ENCODE peak calls at places on chromosomes 7 and 10, in ten cellular contexts. E is HCT116, F is breast epithelium, Z is sigmoid colon, P is stomach, S is HL-60, Q is Panc1, A is GM23338, W is transverse colon, H is SK-N-SH. L is an unnamed sample.
A peak's percentile ranks its signal among the peaks of the same experiment; 100 is the strongest.

GRCh38 chr10:93993782-93994668 is at the start of gene PLCE1:
- DNase-seq in S (no peak), F (no peak), W (peak; percentile 73), P (peak; percentile 70), H (peak; percentile 88), Q (no peak), E (no peak), A (peak; percentile 67), Z (peak; percentile 65), L (peak; percentile 23)

GRCh38 chr7:128459394-128459878 is 3.8 kb downstream of the HILPDA start:
- DNase-seq in S (peak; percentile 80), P (peak; percentile 71), E (peak; percentile 59), W (peak; percentile 77), A (peak; percentile 85), Z (peak; percentile 73), H (peak; percentile 83), Q (no peak), F (peak; percentile 63), L (peak; percentile 56)

GRCh38 chr10:71704816-71705215 is 14.8 kb downstream of the C10orf105 start:
- DNase-seq in F (no peak), P (no peak), A (no peak), W (no peak), Z (no peak), Q (no peak), S (no peak), E (no peak), H (no peak), L (no peak)

GRCh38 chr10:128025437-128025836 is 100.8 kb downstream of the MKI67 start:
- DNase-seq in W (no peak), A (no peak), F (no peak), E (no peak), H (no peak), S (no peak), P (no peak), Q (no peak), Z (peak; percentile 51), L (no peak)

GRCh38 chr7:141463986-141464385 is 87.2 kb upstream of the AGK start:
- DNase-seq in S (no peak), H (no peak), W (no peak), Z (no peak), Q (no peak), A (no peak), P (no peak), E (no peak), F (no peak), L (no peak)

GRCh38 chr7:89623018-89623672 is 531.1 kb upstream of the STEAP1 start:
- DNase-seq in H (peak; percentile 37), F (no peak), W (no peak), Q (peak; percentile 32), P (no peak), S (peak; percentile 23), Z (no peak), A (peak; percentile 66), E (peak; percentile 23), L (peak; percentile 11)

GRCh38 chr10:68876919-68877250 is 24.2 kb upstream of the DDX50 start:
- DNase-seq in A (no peak), F (no peak), E (no peak), P (no peak), H (no peak), Q (no peak), W (no peak), Z (no peak), S (no peak), L (no peak)

GRCh38 chr10:71009031-71009605 is 120.8 kb upstream of the PCBD1 start:
- DNase-seq in W (no peak), Z (no peak), E (no peak), F (no peak), Q (no peak), A (no peak), S (no peak), H (no peak), P (no peak), L (no peak)

GRCh38 chr10:104321716-104322415 is 16.4 kb downstream of the ITPRIP start:
- DNase-seq in Z (peak; percentile 57), A (no peak), E (no peak), S (peak; percentile 60), H (no peak), F (no peak), P (no peak), W (no peak), Q (no peak), L (no peak)

GRCh38 chr10:104323085-104323484 is 15.2 kb downstream of the ITPRIP start:
- DNase-seq in P (no peak), Q (no peak), W (no peak), E (no peak), H (no peak), Z (peak; percentile 40), A (peak; percentile 37), S (no peak), F (no peak), L (no peak)

GRCh38 chr10:104323721-104324686 is 14.3 kb downstream of the ITPRIP start:
- DNase-seq in Z (peak; percentile 78), W (no peak), E (no peak), H (no peak), S (peak; percentile 91), F (no peak), P (no peak), A (no peak), Q (no peak), L (no peak)

GRCh38 chr10:104321226-104321625 is 17.0 kb downstream of the ITPRIP start:
- DNase-seq in F (no peak), E (no peak), Q (no peak), W (no peak), A (no peak), S (no peak), H (no peak), Z (peak; percentile 67), P (no peak), L (no peak)

DNA sequence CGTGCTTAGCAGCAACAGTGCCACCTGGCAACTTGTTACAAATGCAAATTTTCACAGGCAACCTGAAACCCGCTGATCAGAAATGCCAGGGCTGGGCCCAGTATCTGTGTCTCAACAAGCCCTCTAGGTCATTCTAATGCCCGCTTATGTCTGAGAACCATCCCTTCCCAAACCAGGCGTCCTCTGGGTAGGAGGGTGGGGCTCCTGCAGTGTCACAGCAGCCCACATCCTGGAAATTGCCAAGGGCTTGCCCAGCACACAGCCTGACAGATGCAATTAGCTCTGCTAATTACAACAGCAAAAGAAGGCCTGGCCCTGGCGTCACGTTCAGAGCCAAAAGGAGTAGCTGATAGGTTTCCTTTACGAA is 15.9 kb downstream of the ITPRIP start:
- DNase-seq in F (no peak), Q (no peak), H (peak; percentile 50), E (no peak), Z (peak; percentile 66), A (no peak), S (peak; percentile 92), P (no peak), W (peak; percentile 47), L (peak; percentile 76)
- TF ChIP-seq POLR2AphosphoS5 in F (no peak), Q (no peak), H (no peak), E (no peak), Z (no peak), A (no peak), S (peak; percentile 61), P (no peak), W (no peak), L (peak; percentile 66)

GRCh38 chr7:116530107-116530820 is 5.4 kb downstream of the CAV1 start:
- DNase-seq in E (no peak), W (no peak), Q (no peak), Z (no peak), P (no peak), H (no peak), F (no peak), A (no peak), S (no peak), L (no peak)
- H3K4me3 ChIP-seq in E (no peak overlapping the region), W (no peak overlapping the region), Q (peak overlapping the region; percentile 36), Z (peak overlapping the region; percentile 89), P (peak overlapping the region; percentile 23), H (peak overlapping the region; percentile 84), F (peak overlapping the region; percentile 16), A (no peak overlapping the region), S (no peak overlapping the region), L (no peak overlapping the region)

GRCh38 chr10:120999868-121000267 is 148.7 kb downstream of the WDR11 start:
- DNase-seq in H (no peak), A (peak; percentile 52), F (no peak), Z (no peak), W (no peak), E (no peak), P (no peak), S (no peak), Q (no peak), L (no peak)
- H3K27me3 ChIP-seq in H (no peaks in the 10 kb centered on the region), A (no peaks in the 10 kb centered on the region), F (no peaks in the 10 kb centered on the region), Z (no peaks in the 10 kb centered on the region), W (no peaks in the 10 kb centered on the region), E (no peaks in the 10 kb centered on the region), P (no peaks in the 10 kb centered on the region), S (no peaks in the 10 kb centered on the region), Q (no peaks in the 10 kb centered on the region), L (no peaks in the 10 kb centered on the region)

GRCh38 chr7:134461921-134462320 is 3.0 kb upstream of the AKR1B1 start:
- DNase-seq in Q (no peak), F (no peak), Z (no peak), H (no peak), W (no peak), E (no peak), P (no peak), A (no peak), S (no peak), L (no peak)

GRCh38 chr7:134458341-134458805 is 527 bp downstream of the AKR1B1 start:
- DNase-seq in Z (peak; percentile 74), E (no peak), A (peak; percentile 79), Q (no peak), H (peak; percentile 92), P (peak; percentile 47), W (peak; percentile 56), S (peak; percentile 18), F (no peak), L (peak; percentile 25)

GRCh38 chr7:134460000-134460399 is 1.1 kb upstream of the AKR1B1 start:
- DNase-seq in Z (no peak), P (no peak), H (no peak), Q (no peak), A (no peak), W (no peak), F (no peak), S (no peak), E (no peak), L (no peak)

GRCh38 chr7:134457166-134457565 is 1.7 kb downstream of the AKR1B1 start:
- DNase-seq in P (no peak), Z (no peak), A (no peak), Q (no peak), H (no peak), W (no peak), F (no peak), S (no peak), E (no peak), L (no peak)

DNA sequence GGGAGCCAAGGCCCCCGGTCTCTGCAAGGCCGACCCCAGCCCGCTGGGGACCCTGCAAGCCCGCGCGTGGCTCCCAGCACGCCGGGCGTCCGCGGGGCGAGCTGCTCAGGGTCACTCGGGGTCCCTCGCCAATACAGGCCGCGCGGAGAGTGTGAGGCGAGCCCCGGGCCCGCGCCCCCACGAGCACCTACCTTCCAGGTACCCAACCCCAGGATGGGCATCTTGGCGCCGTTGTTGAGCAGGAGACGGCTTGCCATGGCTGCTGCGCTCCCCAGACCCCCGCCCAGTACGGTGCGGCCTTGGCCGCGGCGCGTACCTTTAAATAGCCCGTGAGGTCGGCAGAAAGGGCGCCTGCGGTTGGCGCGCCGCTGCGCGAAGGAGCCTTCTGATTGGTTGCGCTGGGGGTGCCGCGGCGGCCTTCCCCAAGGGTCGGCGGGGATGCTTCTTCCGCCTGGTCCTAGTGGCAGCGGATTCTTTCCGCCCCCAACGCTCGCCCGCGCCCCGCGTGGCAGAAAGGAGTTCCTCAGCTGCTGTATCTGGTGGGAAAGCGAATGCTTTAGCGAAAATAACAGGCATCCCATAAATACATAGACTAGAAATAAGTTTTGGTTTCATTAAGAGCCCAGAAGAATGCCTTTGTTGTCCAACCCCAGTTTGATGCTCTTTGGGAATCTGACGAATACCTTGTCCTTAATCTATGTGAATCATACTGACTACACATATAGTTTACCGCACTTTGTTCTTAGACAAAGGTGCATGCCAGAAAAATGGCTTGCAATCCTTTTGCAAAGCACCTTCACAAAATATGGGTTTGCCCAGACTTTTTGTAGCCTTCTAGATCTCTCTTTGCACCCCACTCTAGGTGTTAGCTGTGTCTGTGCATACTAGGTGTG is at the start of gene AKR1B1:
- DNase-seq in A (peak; percentile 95), S (peak; percentile 36), H (peak; percentile 99), P (peak; percentile 88), F (peak; percentile 78), Q (peak; percentile 83), Z (peak; percentile 96), W (peak; percentile 89), E (peak; percentile 54), L (peak; percentile 70)
- TF ChIP-seq POLR2AphosphoS5 in A (peak; percentile 95), S (no peak), H (peak; percentile 47), P (peak; percentile 73), F (no peak), Q (peak; percentile 57), Z (peak; percentile 96), W (peak; percentile 79), E (peak; percentile 37), L (peak; percentile 66)